ENCODE peak calls at places on chromosomes 12 and 14, in nine cellular contexts. Z, I, C, V, R, W, G, N and X are unnamed samples. For H3K4me1 and H3K9me3, the result is how much of the 10 kb centered on the place peaks cover.

GRCh38 chr12:65490193-65490592 is 211.7 kb downstream of the MSRB3 start:
- DNase-seq in G (no peak), R (no peak), Z (no peak), N (no peak), V (no peak), I (no peak), W (peak), C (no peak), X (no peak)

GRCh38 chr12:108822458-108823205 is 34.8 kb downstream of the SSH1 start:
- DNase-seq in R (no peak), W (peak), I (no peak), V (no peak), N (no peak), G (no peak), Z (no peak), C (no peak), X (no peak)

GRCh38 chr14:82854851-82855250 is 1321.2 kb upstream of the SEL1L start:
- DNase-seq in I (no peak), N (no peak), W (no peak), C (no peak), V (no peak), R (no peak), G (no peak), Z (no peak), X (no peak)

GRCh38 chr14:77605392-77605978 is 11.0 kb downstream of the SPTLC2 start:
- DNase-seq in Z (no peak), R (no peak), N (no peak), W (no peak), V (no peak), C (no peak), G (no peak), I (no peak), X (no peak)

GRCh38 chr12:95820096-95820703 is 29.6 kb upstream of the NTN4 start:
- DNase-seq in V (no peak), W (peak), I (no peak), G (no peak), Z (peak), N (no peak), C (no peak), R (no peak), X (no peak)

GRCh38 chr14:31340297-31341063 is 79.9 kb downstream of the HEATR5A start:
- DNase-seq in G (no peak), W (no peak), I (no peak), Z (no peak), C (no peak), R (no peak), N (no peak), V (no peak), X (no peak)

GRCh38 chr12:24730461-24730896 is 218.4 kb downstream of the BCAT1 start:
- DNase-seq in I (no peak), C (no peak), N (no peak), Z (no peak), R (peak), V (no peak), G (no peak), W (no peak), X (no peak)

GRCh38 chr12:6332459-6332858 is 9.4 kb downstream of the TNFRSF1A start:
- DNase-seq in Z (no peak), C (no peak), W (peak), R (no peak), I (no peak), N (no peak), G (no peak), V (no peak), X (no peak)

GRCh38 chr12:106415134-106415533 is 57.6 kb downstream of the POLR3B start:
- DNase-seq in Z (no peak), C (no peak), W (peak), V (no peak), R (no peak), I (no peak), G (no peak), N (no peak), X (no peak)

GRCh38 chr12:104359216-104359615 is 55.7 kb downstream of the EID3 start:
- DNase-seq in N (no peak), V (no peak), R (no peak), C (no peak), I (no peak), W (no peak), G (no peak), Z (no peak), X (no peak)

GRCh38 chr14:75561013-75561432 is 17.4 kb upstream of the FLVCR2 start:
- DNase-seq in R (peak), Z (peak), G (peak), W (peak), I (no peak), V (no peak), C (peak), N (peak), X (peak)

GRCh38 chr14:37019488-37019887 is 152.9 kb downstream of the SLC25A21 start:
- DNase-seq in R (peak), V (no peak), N (no peak), Z (no peak), C (no peak), W (no peak), G (no peak), I (no peak), X (no peak)

GRCh38 chr14:35332517-35333346 is 40.5 kb downstream of the PSMA6 start:
- DNase-seq in W (no peak), V (no peak), R (no peak), I (no peak), G (peak), C (no peak), Z (peak), N (no peak), X (peak)

GRCh38 chr12:48788852-48789775 is at the start of gene ADCY6:
- DNase-seq in W (peak), G (no peak), R (no peak), N (peak), V (no peak), I (peak), Z (peak), C (peak), X (peak)

GRCh38 chr14:33184587-33184986 is 245.9 kb downstream of the NPAS3 start:
- DNase-seq in R (no peak), C (no peak), V (no peak), W (peak), Z (no peak), I (no peak), N (no peak), G (no peak), X (no peak)

GRCh38 chr14:31084385-31084784 is 58.2 kb upstream of the STRN3 start:
- DNase-seq in W (no peak), I (no peak), Z (no peak), C (no peak), V (no peak), R (peak), G (no peak), N (no peak), X (no peak)

GRCh38 chr12:59850268-59850667 is 254.4 kb downstream of the SLC16A7 start:
- DNase-seq in I (no peak), G (no peak), V (no peak), N (no peak), R (no peak), W (no peak), C (no peak), Z (no peak), X (no peak)

GRCh38 chr12:92145481-92145730 is 240 bp downstream of the BTG1 start:
- DNase-seq in Z (no peak), G (no peak), W (no peak), I (no peak), R (no peak), C (no peak), V (no peak), N (no peak), X (no peak)

GRCh38 chr14:101595887-101596721 is 34.8 kb downstream of the DIO3 start:
- DNase-seq in C (no peak), I (peak), R (peak), Z (peak), V (no peak), N (no peak), W (no peak), G (peak), X (no peak)

GRCh38 chr14:92944976-92945375 is 22.0 kb downstream of the CHGA start:
- DNase-seq in C (no peak), W (no peak), Z (no peak), N (no peak), G (no peak), R (no peak), V (no peak), I (no peak), X (no peak)

GRCh38 chr14:89750206-89750867 is 204.2 kb downstream of the EFCAB11 start:
- DNase-seq in N (no peak), Z (no peak), C (no peak), V (no peak), G (no peak), I (no peak), W (peak), R (no peak), X (no peak)

GRCh38 chr12:67270622-67271021 is 1.5 kb downstream of the CAND1 start:
- DNase-seq in V (no peak), I (no peak), Z (no peak), N (no peak), W (no peak), C (no peak), R (no peak), G (no peak), X (no peak)

GRCh38 chr14:75456069-75457023 is 28.5 kb downstream of the JDP2 start:
- DNase-seq in R (no peak), V (no peak), N (peak), W (no peak), G (no peak), I (no peak), C (no peak), Z (peak), X (peak)

GRCh38 chr14:29805415-29806123 is 122.1 kb downstream of the PRKD1 start:
- DNase-seq in R (no peak), C (peak), V (no peak), W (peak), N (peak), G (no peak), I (no peak), Z (peak), X (no peak)

GRCh38 chr12:119964123-119964522 is 24.9 kb upstream of the BICDL1 start:
- DNase-seq in I (no peak), V (peak), N (no peak), C (no peak), W (no peak), R (no peak), G (no peak), Z (no peak), X (no peak)

GRCh38 chr12:46266869-46267617 is 1.8 kb downstream of the SLC38A1 start:
- DNase-seq in G (peak), R (peak), I (no peak), N (peak), Z (peak), W (peak), V (no peak), C (peak), X (peak)

GRCh38 chr14:77543240-77543551 is 44.6 kb upstream of the ISM2 start:
- DNase-seq in N (no peak), I (no peak), Z (no peak), G (no peak), V (no peak), R (no peak), C (no peak), W (no peak), X (no peak)

GRCh38 chr14:80978403-80978802 is 23.0 kb downstream of the TSHR start:
- DNase-seq in G (no peak), R (peak), W (no peak), C (no peak), V (no peak), I (no peak), Z (no peak), N (no peak), X (no peak)

GRCh38 chr14:54683882-54684794 is 117.2 kb downstream of the SAMD4A start:
- DNase-seq in C (no peak), R (no peak), G (no peak), Z (peak), W (peak), V (no peak), N (no peak), I (no peak), X (no peak)

GRCh38 chr14:56211124-56211523 is 92.9 kb downstream of the PELI2 start:
- DNase-seq in C (no peak), V (no peak), R (no peak), N (no peak), Z (no peak), G (no peak), I (no peak), W (no peak), X (no peak)

GRCh38 chr12:99772274-99772673 is 124.7 kb downstream of the GARIN6 start:
- DNase-seq in I (no peak), Z (no peak), C (no peak), V (no peak), N (no peak), G (no peak), R (no peak), W (peak), X (no peak)

GRCh38 chr14:67232066-67232465 is 9.2 kb upstream of the PALS1 start:
- DNase-seq in W (no peak), C (no peak), R (no peak), Z (no peak), I (no peak), G (no peak), N (no peak), V (no peak), X (no peak)

GRCh38 chr12:1630827-1631591 is 2.0 kb downstream of the WNT5B start:
- DNase-seq in N (no peak), I (no peak), Z (no peak), W (peak), C (peak), G (no peak), R (no peak), V (no peak), X (no peak)

GRCh38 chr12:15522574-15523187 is 200.4 kb downstream of the PTPRO start:
- DNase-seq in V (no peak), W (peak), R (peak), G (no peak), C (no peak), N (no peak), Z (no peak), I (no peak), X (no peak)

GRCh38 chr12:68610435-68611093 is at the start of gene RAP1B:
- DNase-seq in Z (peak), G (peak), I (peak), V (no peak), C (peak), W (peak), R (peak), N (peak), X (peak)

GRCh38 chr12:40156031-40156764 is 50.3 kb upstream of the SLC2A13 start:
- DNase-seq in W (no peak), C (no peak), Z (no peak), N (no peak), I (no peak), G (no peak), R (no peak), V (no peak), X (no peak)

DNA sequence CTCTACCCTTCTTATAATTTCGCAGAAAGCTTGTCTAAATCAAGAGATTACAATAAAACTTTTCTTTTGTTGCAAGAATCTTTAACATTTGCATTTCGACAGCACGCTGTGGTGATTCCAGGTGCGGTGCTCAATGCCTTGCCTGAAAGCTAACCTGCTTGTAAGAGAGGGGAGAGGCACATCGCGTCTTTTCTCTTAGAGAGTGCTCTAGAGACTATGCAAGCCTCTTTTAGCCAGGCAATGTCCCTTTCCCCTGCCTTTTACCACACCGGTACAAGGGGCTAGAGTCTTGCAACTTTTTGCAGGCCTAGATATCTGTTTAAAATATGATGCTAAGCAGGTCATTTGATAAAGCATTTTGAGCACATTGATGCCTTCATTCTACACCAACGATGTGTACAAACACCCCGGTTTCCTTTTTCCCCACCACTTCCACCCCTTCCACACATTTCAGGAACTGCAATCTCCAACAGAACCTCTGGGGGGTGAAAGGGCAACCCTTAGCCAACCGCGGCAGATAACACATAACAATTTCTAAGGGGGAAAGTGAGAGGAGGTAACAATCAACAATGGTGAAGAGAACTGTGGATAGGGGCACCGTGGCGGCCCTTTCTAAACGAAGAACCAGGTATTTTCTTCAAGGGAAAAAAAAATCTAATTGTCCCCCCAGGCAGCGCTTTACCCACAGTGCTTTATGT is 1.3 kb downstream of the KITLG start:
- DNase-seq in W (no peak), V (no peak), R (no peak), Z (peak), N (no peak), C (no peak), G (no peak), I (no peak), X (peak)
- TF ChIP-seq CTCF in W (peak), V (no peak), R (no peak), Z (peak), N (peak), C (no peak), G (no peak), I (peak), X (peak)

GRCh38 chr14:91380116-91380515 is 37.5 kb downstream of the CCDC88C start:
- DNase-seq in V (no peak), G (no peak), I (no peak), C (no peak), W (no peak), R (no peak), Z (no peak), N (no peak), X (no peak)
- H3K4me1 ChIP-seq in V (half or more), G (half or more), I (half or more), C (under half), W (under half), R (half or more), Z (under half), N (half or more), X (under half)

GRCh38 chr12:113676117-113676516 is 204.4 kb upstream of the LHX5 start:
- DNase-seq in V (no peak), N (no peak), W (no peak), I (no peak), C (no peak), G (no peak), R (no peak), Z (no peak), X (no peak)
- H3K9me3 ChIP-seq in V (under half), N (under half), W (under half), I (under half), C (under half), G (under half), R (under half), Z (under half), X (under half)

GRCh38 chr14:103343905-103344797 is 10.1 kb downstream of the EIF5 start:
- DNase-seq in Z (no peak), I (no peak), R (no peak), G (no peak), W (no peak), C (no peak), V (no peak), N (no peak), X (no peak)
- TF ChIP-seq CTCF in Z (no peak), I (no peak), R (no peak), G (no peak), W (no peak), C (no peak), V (no peak), N (no peak), X (no peak)

DNA sequence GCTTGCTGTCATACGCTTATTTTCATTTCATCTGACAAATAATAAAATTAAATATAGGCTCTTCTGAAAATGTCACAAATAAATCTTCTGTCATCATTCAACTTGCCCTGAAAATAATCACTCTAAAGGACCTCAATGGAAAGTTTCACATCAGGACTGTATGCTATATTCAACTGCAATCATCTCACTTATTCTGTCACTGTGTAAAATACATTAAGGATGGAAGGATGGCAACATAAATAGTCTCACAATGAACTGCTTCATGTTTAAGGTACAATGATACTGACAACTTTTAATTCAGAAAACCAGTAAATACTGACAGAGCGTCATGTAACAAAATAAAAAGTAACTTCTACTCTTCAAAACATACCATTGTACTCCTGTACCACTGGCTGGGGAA is 82.1 kb downstream of the CEP83 start:
- DNase-seq in V (no peak), I (no peak), Z (no peak), W (no peak), G (no peak), N (no peak), R (no peak), C (no peak), X (no peak)
- H3K4me1 ChIP-seq in V (under half), I (under half), Z (under half), W (under half), G (under half), N (under half), R (under half), C (under half), X (under half)

GRCh38 chr12:124167141-124167540 is 127.8 kb upstream of the RFLNA start:
- DNase-seq in C (no peak), N (no peak), Z (no peak), I (no peak), W (no peak), G (no peak), R (no peak), V (no peak), X (no peak)
- H3K9me3 ChIP-seq in C (under half), N (under half), Z (under half), I (under half), W (under half), G (under half), R (under half), V (under half), X (under half)

GRCh38 chr14:73283592-73284379 is 46.5 kb downstream of the PAPLN start:
- DNase-seq in C (no peak), R (no peak), G (no peak), W (peak), Z (no peak), N (no peak), V (no peak), I (no peak), X (no peak)
- TF ChIP-seq CTCF in C (no peak), R (peak), G (no peak), W (peak), Z (no peak), N (no peak), V (no peak), I (no peak), X (no peak)